ENCODE peak calls at places on chromosomes 5 and 9, in four cellular contexts. L is adrenal gland, B is stomach, R is tibial nerve. P is an unnamed sample.

GRCh38 chr9:99365233-99365980 is 143.3 kb downstream of the SEC61B start:
- DNase-seq in L (no peak), B (no peak), R (no peak), P (no peak)

GRCh38 chr9:118618091-118618490 is 751.1 kb downstream of the BRINP1 start:
- DNase-seq in L (no peak), B (no peak), R (no peak), P (no peak)

GRCh38 chr5:69271376-69271775 is 36.7 kb downstream of the CDK7 start:
- DNase-seq in L (peak; percentile 57), B (no peak), R (peak; percentile 9), P (peak; percentile 30)

GRCh38 chr5:41193462-41194166 is 19.7 kb downstream of the C6 start:
- DNase-seq in L (peak; percentile 95), B (peak; percentile 99), R (peak; percentile 100), P (peak; percentile 97)

GRCh38 chr9:116365056-116365471 is 211.5 kb downstream of the PAPPA start:
- DNase-seq in L (peak; percentile 74), B (peak; percentile 32), R (no peak), P (peak; percentile 68)

GRCh38 chr9:131840751-131841702 is 101.2 kb upstream of the RAPGEF1 start:
- DNase-seq in L (no peak), B (no peak), R (no peak), P (no peak)

GRCh38 chr5:172841258-172841657 is 7.2 kb downstream of the ERGIC1 start:
- DNase-seq in L (no peak), B (no peak), R (no peak), P (no peak)

GRCh38 chr5:97019435-97020117 is 83.7 kb downstream of the LNPEP start:
- DNase-seq in L (no peak), B (no peak), R (no peak), P (no peak)

GRCh38 chr5:129973716-129974426 is 69.6 kb downstream of the CHSY3 start:
- DNase-seq in L (no peak), B (no peak), R (no peak), P (no peak)

GRCh38 chr5:34659168-34659567 is 3.0 kb downstream of the RAI14 start:
- DNase-seq in L (no peak), B (no peak), R (no peak), P (no peak)

GRCh38 chr9:87263291-87263690 is 234.4 kb upstream of the DAPK1 start:
- DNase-seq in L (no peak), B (no peak), R (no peak), P (no peak)

GRCh38 chr9:78566948-78567675 is 270.2 kb downstream of the PSAT1 start:
- DNase-seq in L (no peak), B (no peak), R (no peak), P (no peak)

GRCh38 chr9:135515083-135515511 is 6.1 kb upstream of the LCN1 start:
- DNase-seq in L (no peak), B (peak; percentile 11), R (no peak), P (no peak)

GRCh38 chr5:110616009-110616408 is 110.5 kb downstream of the TMEM232 start:
- DNase-seq in L (no peak), B (no peak), R (no peak), P (no peak)

GRCh38 chr5:74994791-74995190 is 57.6 kb downstream of the GCNT4 start:
- DNase-seq in L (no peak), B (no peak), R (no peak), P (no peak)

GRCh38 chr5:167626341-167627118 is 664.9 kb upstream of the WWC1 start:
- DNase-seq in L (no peak), B (no peak), R (no peak), P (no peak)

GRCh38 chr5:102759289-102759688 is 4.2 kb downstream of the PAM start:
- DNase-seq in L (no peak), B (no peak), R (peak; percentile 24), P (no peak)

GRCh38 chr5:39447059-39447458 is 22.3 kb upstream of the DAB2 start:
- DNase-seq in L (no peak), B (no peak), R (no peak), P (no peak)

GRCh38 chr9:115162946-115163345 is 45.0 kb upstream of the TNC start:
- DNase-seq in L (no peak), B (no peak), R (no peak), P (no peak)

GRCh38 chr5:79189439-79190234 is 46.3 kb upstream of the JMY start:
- DNase-seq in L (no peak), B (no peak), R (no peak), P (no peak)

GRCh38 chr5:115526604-115527003 is 18.0 kb downstream of the FEM1C start:
- DNase-seq in L (no peak), B (no peak), R (no peak), P (no peak)
- TF ChIP-seq POLR2A in L (no peak), B (no peak), R (no peak), P (no peak)

GRCh38 chr5:140113180-140113698 is 670 bp upstream of the PURA start:
- DNase-seq in L (peak; percentile 32), B (no peak), R (no peak), P (peak; percentile 37)

GRCh38 chr5:140114341-140115185 is 654 bp downstream of the PURA start:
- DNase-seq in L (peak; percentile 86), B (peak; percentile 70), R (peak; percentile 20), P (peak; percentile 79)

GRCh38 chr5:140115186-140115500 is 1.2 kb downstream of the PURA start:
- DNase-seq in L (no peak), B (no peak), R (no peak), P (no peak)

GRCh38 chr5:140112685-140113179 is 1.2 kb upstream of the PURA start:
- DNase-seq in L (no peak), B (no peak), R (no peak), P (peak; percentile 18)

GRCh38 chr5:140113699-140114263 is at the start of gene PURA:
- DNase-seq in L (peak; percentile 97), B (peak; percentile 97), R (peak; percentile 96), P (peak; percentile 96)
- TF ChIP-seq CTCF in L (no peak), B (no peak), R (peak; percentile 49), P (peak; percentile 41)

GRCh38 chr5:73812962-73813588 is 187.1 kb downstream of the ARHGEF28 start:
- DNase-seq in L (no peak), B (no peak), R (no peak), P (no peak)
- TF ChIP-seq POLR2A in L (no peak), B (no peak), R (no peak), P (no peak)

GRCh38 chr5:23506329-23507236 is 826 bp upstream of the PRDM9 start:
- DNase-seq in L (no peak), B (no peak), R (no peak), P (no peak)
- TF ChIP-seq CTCF in L (no peak), B (no peak), R (no peak), P (peak; percentile 21)

GRCh38 chr9:85741875-85742629 is at the start of gene AGTPBP1:
- DNase-seq in L (peak; percentile 92), B (peak; percentile 98), R (peak; percentile 89), P (peak; percentile 96)
- TF ChIP-seq POLR2A in L (no peak), B (no peak), R (peak; percentile 72), P (peak; percentile 77)

DNA sequence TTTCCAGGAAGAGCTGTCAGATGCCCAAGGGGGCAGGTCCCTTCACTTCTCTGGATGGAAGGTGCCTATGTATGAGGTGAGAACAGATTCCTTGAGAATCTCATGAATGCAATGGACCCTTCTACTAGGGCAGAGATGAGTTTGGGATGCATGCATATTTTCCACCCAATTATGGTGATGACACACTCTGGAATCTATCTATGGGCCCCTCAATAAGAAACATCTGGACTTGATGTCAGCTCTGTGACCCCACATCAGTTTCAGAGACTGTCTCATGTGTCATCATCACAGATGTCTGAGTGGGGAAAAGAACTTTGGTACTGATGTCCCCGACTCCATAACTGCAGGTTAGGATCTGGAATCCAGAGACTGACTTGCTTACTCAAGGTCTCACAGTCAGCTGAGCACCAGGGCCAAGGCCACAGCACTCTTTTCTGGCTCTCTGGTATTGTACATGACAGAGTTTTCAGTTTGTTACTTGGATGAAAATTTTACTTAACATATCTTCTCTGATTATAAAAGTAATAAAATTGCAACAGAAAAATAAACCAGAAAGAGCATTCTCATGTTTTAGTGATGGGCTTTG is 177.0 kb downstream of the DCP2 start:
- DNase-seq in L (peak; percentile 16), B (no peak), R (no peak), P (no peak)
- TF ChIP-seq CTCF in L (no peak), B (no peak), R (no peak), P (no peak)

GRCh38 chr5:10303699-10304170 is 4.0 kb downstream of the CMBL start:
- DNase-seq in L (peak; percentile 30), B (peak; percentile 38), R (no peak), P (no peak)
- TF ChIP-seq POLR2A in L (no peak), B (no peak), R (no peak), P (no peak)

DNA sequence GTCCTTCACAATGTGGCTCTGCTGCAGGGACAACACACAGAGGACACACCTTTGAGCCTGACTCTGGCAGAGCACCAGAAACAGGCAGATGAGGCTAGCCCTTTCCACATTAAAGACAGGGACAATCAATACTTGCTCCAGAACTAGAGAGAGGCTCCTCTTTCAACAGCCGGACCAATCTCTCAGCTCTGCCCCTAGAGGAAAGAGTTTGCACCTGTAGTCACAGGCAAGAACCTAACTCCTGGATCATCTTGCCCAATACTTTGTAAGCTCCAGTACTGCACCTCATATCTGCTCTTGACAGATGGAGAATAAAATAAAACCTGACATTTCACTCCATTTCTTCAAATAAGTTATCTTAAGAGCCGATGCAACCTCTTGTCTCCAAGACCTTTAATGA is 52.1 kb downstream of the EPB41L4A start:
- DNase-seq in L (no peak), B (no peak), R (no peak), P (no peak)
- TF ChIP-seq CTCF in L (no peak), B (no peak), R (no peak), P (peak; percentile 17)

GRCh38 chr9:107447081-107447480 is 42.5 kb downstream of the KLF4 start:
- DNase-seq in L (no peak), B (no peak), R (no peak), P (no peak)

GRCh38 chr9:107443786-107444185 is 45.8 kb downstream of the KLF4 start:
- DNase-seq in L (no peak), B (no peak), R (no peak), P (no peak)

GRCh38 chr9:107447834-107448233 is 41.7 kb downstream of the KLF4 start:
- DNase-seq in L (no peak), B (no peak), R (no peak), P (no peak)

GRCh38 chr9:107446491-107446890 is 43.1 kb downstream of the KLF4 start:
- DNase-seq in L (no peak), B (no peak), R (no peak), P (no peak)
- TF ChIP-seq POLR2A in L (no peak), B (no peak), R (no peak), P (no peak)

P was measured in heart left ventricle.